ENCODE peak calls at places on chromosome 6, in eight cellular contexts. One of them, this sample, is unnamed.

GRCh38 chr6:113805167-113805835 is 51.8 kb upstream of the MARCKS start:
- DNase-seq in IMR-90: peak
- DNase-seq in uterus: no peak
- DNase-seq in right lobe of liver: no peak
- DNase-seq in endothelial cell of umbilical vein: no peak
- DNase-seq in stomach: no peak
- DNase-seq in upper lobe of left lung: no peak
- DNase-seq in H1: no peak
- DNase-seq in this sample: no peak

GRCh38 chr6:134850906-134851305 is 99.0 kb downstream of the ALDH8A1 start:
- DNase-seq in IMR-90: no peak
- DNase-seq in uterus: no peak
- DNase-seq in right lobe of liver: no peak
- DNase-seq in endothelial cell of umbilical vein: no peak
- DNase-seq in stomach: no peak
- DNase-seq in upper lobe of left lung: no peak
- DNase-seq in H1: no peak
- DNase-seq in this sample: no peak

GRCh38 chr6:74871757-74872156 is 334.1 kb downstream of the COL12A1 start:
- DNase-seq in IMR-90: peak
- DNase-seq in uterus: no peak
- DNase-seq in right lobe of liver: no peak
- DNase-seq in endothelial cell of umbilical vein: no peak
- DNase-seq in stomach: no peak
- DNase-seq in upper lobe of left lung: no peak
- DNase-seq in H1: no peak
- DNase-seq in this sample: no peak

GRCh38 chr6:52503344-52503747 is 73.5 kb downstream of the TRAM2 start:
- DNase-seq in IMR-90: no peak
- DNase-seq in uterus: no peak
- DNase-seq in right lobe of liver: no peak
- DNase-seq in endothelial cell of umbilical vein: no peak
- DNase-seq in stomach: no peak
- DNase-seq in upper lobe of left lung: no peak
- DNase-seq in H1: no peak
- DNase-seq in this sample: no peak

GRCh38 chr6:43817192-43817591 is 47.2 kb downstream of the VEGFA start:
- DNase-seq in IMR-90: peak
- DNase-seq in uterus: no peak
- DNase-seq in right lobe of liver: no peak
- DNase-seq in endothelial cell of umbilical vein: no peak
- DNase-seq in stomach: peak
- DNase-seq in upper lobe of left lung: no peak
- DNase-seq in H1: peak
- DNase-seq in this sample: no peak

GRCh38 chr6:15073344-15073789 is 172.5 kb upstream of the JARID2 start:
- DNase-seq in IMR-90: peak
- DNase-seq in uterus: no peak
- DNase-seq in right lobe of liver: no peak
- DNase-seq in endothelial cell of umbilical vein: no peak
- DNase-seq in stomach: no peak
- DNase-seq in upper lobe of left lung: no peak
- DNase-seq in H1: no peak
- DNase-seq in this sample: no peak

GRCh38 chr6:69349776-69350175 is 447.0 kb downstream of the LMBRD1 start:
- DNase-seq in IMR-90: no peak
- DNase-seq in uterus: peak
- DNase-seq in right lobe of liver: no peak
- DNase-seq in endothelial cell of umbilical vein: no peak
- DNase-seq in stomach: no peak
- DNase-seq in upper lobe of left lung: no peak
- DNase-seq in H1: no peak
- DNase-seq in this sample: no peak

GRCh38 chr6:111994791-111995190 is 59.1 kb upstream of the CCN6 start:
- DNase-seq in IMR-90: no peak
- DNase-seq in uterus: no peak
- DNase-seq in right lobe of liver: no peak
- DNase-seq in endothelial cell of umbilical vein: no peak
- DNase-seq in stomach: no peak
- DNase-seq in upper lobe of left lung: no peak
- DNase-seq in H1: no peak
- DNase-seq in this sample: no peak

GRCh38 chr6:31652925-31653724 is 664 bp upstream of the BAG6 start:
- DNase-seq in IMR-90: no peak
- DNase-seq in uterus: no peak
- DNase-seq in right lobe of liver: peak
- DNase-seq in endothelial cell of umbilical vein: no peak
- DNase-seq in stomach: peak
- DNase-seq in upper lobe of left lung: peak
- DNase-seq in H1: no peak
- DNase-seq in this sample: peak

GRCh38 chr6:34044945-34045595 is 100.8 kb downstream of the GRM4 start:
- DNase-seq in IMR-90: no peak
- DNase-seq in uterus: no peak
- DNase-seq in right lobe of liver: no peak
- DNase-seq in endothelial cell of umbilical vein: no peak
- DNase-seq in stomach: no peak
- DNase-seq in upper lobe of left lung: no peak
- DNase-seq in H1: no peak
- DNase-seq in this sample: no peak

GRCh38 chr6:14166821-14167220 is 49.2 kb downstream of the CD83 start:
- DNase-seq in IMR-90: no peak
- DNase-seq in uterus: no peak
- DNase-seq in right lobe of liver: no peak
- DNase-seq in endothelial cell of umbilical vein: no peak
- DNase-seq in stomach: no peak
- DNase-seq in upper lobe of left lung: no peak
- DNase-seq in H1: no peak
- DNase-seq in this sample: no peak

GRCh38 chr6:692356-692851 is 535 bp downstream of the EXOC2 start:
- DNase-seq in IMR-90: peak
- DNase-seq in uterus: peak
- DNase-seq in right lobe of liver: peak
- DNase-seq in endothelial cell of umbilical vein: peak
- DNase-seq in stomach: peak
- DNase-seq in upper lobe of left lung: peak
- DNase-seq in H1: peak
- DNase-seq in this sample: no peak

GRCh38 chr6:146351018-146351417 is 192.6 kb upstream of the RAB32 start:
- DNase-seq in IMR-90: no peak
- DNase-seq in uterus: no peak
- DNase-seq in right lobe of liver: no peak
- DNase-seq in endothelial cell of umbilical vein: no peak
- DNase-seq in stomach: no peak
- DNase-seq in upper lobe of left lung: no peak
- DNase-seq in H1: no peak
- DNase-seq in this sample: no peak

GRCh38 chr6:53566755-53567154 is 21.9 kb upstream of the GCLC start:
- DNase-seq in IMR-90: no peak
- DNase-seq in uterus: no peak
- DNase-seq in right lobe of liver: no peak
- DNase-seq in endothelial cell of umbilical vein: no peak
- DNase-seq in stomach: no peak
- DNase-seq in upper lobe of left lung: no peak
- DNase-seq in H1: no peak
- DNase-seq in this sample: no peak

GRCh38 chr6:119484598-119484997 is 135.0 kb upstream of the MAN1A1 start:
- DNase-seq in IMR-90: peak
- DNase-seq in uterus: no peak
- DNase-seq in right lobe of liver: no peak
- DNase-seq in endothelial cell of umbilical vein: no peak
- DNase-seq in stomach: no peak
- DNase-seq in upper lobe of left lung: no peak
- DNase-seq in H1: no peak
- DNase-seq in this sample: peak

GRCh38 chr6:150470131-150470530 is 101.3 kb downstream of the IYD start:
- DNase-seq in IMR-90: no peak
- DNase-seq in uterus: no peak
- DNase-seq in right lobe of liver: no peak
- DNase-seq in endothelial cell of umbilical vein: no peak
- DNase-seq in stomach: no peak
- DNase-seq in upper lobe of left lung: no peak
- DNase-seq in H1: no peak
- DNase-seq in this sample: no peak

GRCh38 chr6:151388997-151389639 is 2.2 kb downstream of the ZBTB2 start:
- DNase-seq in IMR-90: no peak
- DNase-seq in uterus: no peak
- DNase-seq in right lobe of liver: no peak
- DNase-seq in endothelial cell of umbilical vein: no peak
- DNase-seq in stomach: no peak
- DNase-seq in upper lobe of left lung: no peak
- DNase-seq in H1: no peak
- DNase-seq in this sample: no peak

DNA sequence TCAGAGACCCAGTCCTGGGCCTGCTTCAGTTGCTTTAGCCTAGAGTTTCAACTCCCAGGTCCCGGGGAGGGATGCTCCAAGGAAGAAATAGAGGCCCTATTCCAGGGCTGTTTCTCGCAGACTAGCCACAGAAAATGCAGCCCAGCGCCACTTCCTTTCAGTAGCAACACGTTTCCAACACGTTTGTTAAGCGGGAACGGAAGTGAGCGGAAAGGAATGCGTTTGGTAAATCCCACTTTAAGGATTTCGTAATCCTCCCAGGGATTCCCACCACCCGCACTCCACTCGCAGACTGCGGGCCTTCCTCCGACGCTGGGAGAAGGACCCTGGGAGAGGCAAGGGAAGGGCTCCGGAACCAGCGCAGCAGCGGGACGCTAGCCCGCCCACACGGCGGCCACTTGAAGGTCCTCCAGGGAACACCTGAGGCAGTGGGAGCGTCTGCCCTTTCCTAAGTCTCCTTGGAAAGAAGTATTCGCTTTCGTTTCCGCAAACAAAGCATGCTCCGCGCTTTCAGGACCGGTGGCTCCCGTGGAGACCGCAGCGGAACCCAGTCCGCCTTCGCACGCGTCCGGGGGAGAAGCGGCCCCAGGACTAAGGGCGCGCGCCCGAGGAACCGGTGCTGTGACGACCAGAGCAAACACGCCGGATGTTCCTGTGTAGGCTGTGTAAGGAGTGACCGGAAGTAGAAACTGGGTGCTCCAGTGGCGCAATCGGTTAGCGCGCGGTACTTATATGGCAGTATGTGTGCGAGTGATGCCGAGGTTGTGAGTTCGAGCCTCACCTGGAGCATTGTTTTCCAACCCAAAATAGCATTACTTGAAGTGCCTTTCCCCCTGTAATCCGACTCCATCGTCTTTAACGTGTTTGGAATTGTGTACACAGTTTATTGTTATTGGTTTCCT is 227.6 kb upstream of the PRSS16 start:
- DNase-seq in IMR-90: peak
- DNase-seq in uterus: peak
- DNase-seq in right lobe of liver: peak
- DNase-seq in endothelial cell of umbilical vein: peak
- DNase-seq in stomach: peak
- DNase-seq in upper lobe of left lung: peak
- DNase-seq in H1: peak
- DNase-seq in this sample: peak
- TF ChIP-seq POLR2A in IMR-90: peak
- TF ChIP-seq POLR2A in uterus: no peak
- TF ChIP-seq POLR2A in right lobe of liver: peak
- TF ChIP-seq POLR2A in endothelial cell of umbilical vein: no peak
- TF ChIP-seq POLR2A in stomach: no peak
- TF ChIP-seq POLR2A in upper lobe of left lung: no peak
- TF ChIP-seq POLR2A in H1: peak
- TF ChIP-seq POLR2A in this sample: peak

GRCh38 chr6:4210619-4211419 is 75.4 kb upstream of the ECI2 start:
- DNase-seq in IMR-90: peak
- DNase-seq in uterus: peak
- DNase-seq in right lobe of liver: no peak
- DNase-seq in endothelial cell of umbilical vein: peak
- DNase-seq in stomach: peak
- DNase-seq in upper lobe of left lung: no peak
- DNase-seq in H1: peak
- DNase-seq in this sample: peak
- H3K27ac ChIP-seq in IMR-90: no peak
- H3K27ac ChIP-seq in uterus: no peak
- H3K27ac ChIP-seq in right lobe of liver: no peak
- H3K27ac ChIP-seq in endothelial cell of umbilical vein: no peak
- H3K27ac ChIP-seq in stomach: no peak
- H3K27ac ChIP-seq in upper lobe of left lung: no peak
- H3K27ac ChIP-seq in H1: no peak
- H3K27ac ChIP-seq in this sample: no peak

GRCh38 chr6:36378243-36378920 is 9.1 kb downstream of the ETV7 start:
- DNase-seq in IMR-90: no peak
- DNase-seq in uterus: no peak
- DNase-seq in right lobe of liver: no peak
- DNase-seq in endothelial cell of umbilical vein: no peak
- DNase-seq in stomach: no peak
- DNase-seq in upper lobe of left lung: no peak
- DNase-seq in H1: no peak
- DNase-seq in this sample: no peak
- H3K4me3 ChIP-seq in IMR-90: no peak
- H3K4me3 ChIP-seq in uterus: no peak
- H3K4me3 ChIP-seq in right lobe of liver: no peak
- H3K4me3 ChIP-seq in endothelial cell of umbilical vein: no peak
- H3K4me3 ChIP-seq in stomach: no peak
- H3K4me3 ChIP-seq in upper lobe of left lung: no peak
- H3K4me3 ChIP-seq in H1: no peak
- H3K4me3 ChIP-seq in this sample: no peak

GRCh38 chr6:106360410-106360988 is at the start of gene CRYBG1:
- DNase-seq in IMR-90: no peak
- DNase-seq in uterus: peak
- DNase-seq in right lobe of liver: peak
- DNase-seq in endothelial cell of umbilical vein: peak
- DNase-seq in stomach: peak
- DNase-seq in upper lobe of left lung: peak
- DNase-seq in H1: peak
- DNase-seq in this sample: peak
- TF ChIP-seq POLR2A in IMR-90: no peak
- TF ChIP-seq POLR2A in uterus: no peak
- TF ChIP-seq POLR2A in right lobe of liver: no peak
- TF ChIP-seq POLR2A in endothelial cell of umbilical vein: no peak
- TF ChIP-seq POLR2A in stomach: no peak
- TF ChIP-seq POLR2A in upper lobe of left lung: no peak
- TF ChIP-seq POLR2A in H1: no peak
- TF ChIP-seq POLR2A in this sample: no peak

GRCh38 chr6:35916056-35916455 is 4.8 kb downstream of the SRPK1 start:
- DNase-seq in IMR-90: no peak
- DNase-seq in uterus: no peak
- DNase-seq in right lobe of liver: no peak
- DNase-seq in endothelial cell of umbilical vein: no peak
- DNase-seq in stomach: no peak
- DNase-seq in upper lobe of left lung: no peak
- DNase-seq in H1: no peak
- DNase-seq in this sample: no peak
- H3K27ac ChIP-seq in IMR-90: no peak
- H3K27ac ChIP-seq in uterus: no peak
- H3K27ac ChIP-seq in right lobe of liver: no peak
- H3K27ac ChIP-seq in endothelial cell of umbilical vein: no peak
- H3K27ac ChIP-seq in stomach: no peak
- H3K27ac ChIP-seq in upper lobe of left lung: no peak
- H3K27ac ChIP-seq in H1: no peak
- H3K27ac ChIP-seq in this sample: no peak

This sample was measured in breast epithelium.